ENCODE peak calls at places on chromosomes 11 and 22, in nine cellular contexts. C is A549; U is body of pancreas; G is Panc1; D is heart left ventricle; P is H9; I is dorsolateral prefrontal cortex; J is small intestine; K is CD8-positive, alpha-beta T cell. Y is an unnamed sample.

GRCh38 chr11:33933607-33934006 is 41.7 kb upstream of the LMO2 start:
- DNase-seq in C (no peak), P (no peak), K (no peak), I (no peak), G (no peak), D (no peak), U (peak), J (no peak), Y (no peak)

GRCh38 chr22:48488149-48488551 is 1339.5 kb downstream of the BRD1 start:
- DNase-seq in G (no peak), J (no peak), K (no peak), P (peak), U (no peak), D (no peak), I (no peak), C (no peak), Y (no peak)

GRCh38 chr11:67418476-67419281 is 3.2 kb downstream of the CARNS1 start:
- DNase-seq in J (no peak), I (no peak), G (no peak), P (no peak), U (peak), C (no peak), D (peak), K (peak), Y (no peak)

GRCh38 chr22:24592846-24593809 is at the start of gene LRRC75B:
- DNase-seq in U (peak), J (peak), D (peak), I (peak), P (peak), G (no peak), C (peak), K (no peak), Y (peak)

GRCh38 chr11:47257178-47257517 is 648 bp upstream of the NR1H3 start:
- DNase-seq in J (no peak), K (no peak), G (no peak), P (no peak), C (no peak), I (no peak), D (no peak), U (no peak), Y (no peak)

GRCh38 chr11:79043726-79044125 is 397.1 kb downstream of the TENM4 start:
- DNase-seq in U (no peak), K (no peak), C (no peak), G (no peak), D (no peak), I (no peak), J (no peak), P (no peak), Y (no peak)

GRCh38 chr11:59756845-59757244 is 1.7 kb downstream of the STX3 start:
- DNase-seq in P (peak), G (no peak), I (no peak), C (peak), J (peak), K (no peak), D (no peak), U (peak), Y (no peak)

GRCh38 chr11:126824035-126824607 is 176.4 kb downstream of the KIRREL3 start:
- DNase-seq in C (no peak), G (no peak), I (no peak), J (no peak), P (peak), U (no peak), K (no peak), D (no peak), Y (no peak)

GRCh38 chr11:111441443-111441842 is 62.4 kb upstream of the POU2AF1 start:
- DNase-seq in K (no peak), P (no peak), U (no peak), G (no peak), C (no peak), J (no peak), D (no peak), I (no peak), Y (no peak)

GRCh38 chr11:69209038-69209350 is 53.3 kb downstream of the SMIM38 start:
- DNase-seq in C (no peak), D (no peak), U (peak), K (no peak), P (no peak), J (no peak), I (no peak), G (no peak), Y (no peak)

GRCh38 chr11:2389344-2390026 is 11.1 kb upstream of the TSSC4 start:
- DNase-seq in K (peak), G (no peak), U (no peak), I (no peak), C (no peak), D (no peak), P (no peak), J (no peak), Y (no peak)

GRCh38 chr11:67400251-67400941 is 1.3 kb downstream of the PPP1CA start:
- DNase-seq in J (peak), P (no peak), K (no peak), G (no peak), U (no peak), I (no peak), D (no peak), C (no peak), Y (no peak)

GRCh38 chr22:20972014-20972797 is 5.2 kb downstream of the AIFM3 start:
- DNase-seq in C (no peak), U (no peak), D (no peak), I (no peak), G (no peak), J (no peak), K (no peak), P (no peak), Y (no peak)

GRCh38 chr11:130642994-130643393 is 194.5 kb downstream of the ADAMTS15 start:
- DNase-seq in P (no peak), I (no peak), J (no peak), K (no peak), C (no peak), D (no peak), U (no peak), G (no peak), Y (no peak)

GRCh38 chr11:130647371-130647770 is 198.9 kb downstream of the ADAMTS15 start:
- DNase-seq in J (no peak), G (no peak), D (no peak), C (no peak), U (no peak), I (no peak), K (no peak), P (no peak), Y (no peak)

GRCh38 chr11:130644187-130644586 is 195.7 kb downstream of the ADAMTS15 start:
- DNase-seq in D (no peak), U (no peak), C (no peak), G (no peak), I (no peak), J (peak), K (no peak), P (peak), Y (no peak)

GRCh38 chr11:130646881-130647280 is 198.4 kb downstream of the ADAMTS15 start:
- DNase-seq in I (no peak), J (no peak), U (no peak), C (no peak), P (no peak), K (no peak), D (no peak), G (no peak), Y (no peak)

DNA sequence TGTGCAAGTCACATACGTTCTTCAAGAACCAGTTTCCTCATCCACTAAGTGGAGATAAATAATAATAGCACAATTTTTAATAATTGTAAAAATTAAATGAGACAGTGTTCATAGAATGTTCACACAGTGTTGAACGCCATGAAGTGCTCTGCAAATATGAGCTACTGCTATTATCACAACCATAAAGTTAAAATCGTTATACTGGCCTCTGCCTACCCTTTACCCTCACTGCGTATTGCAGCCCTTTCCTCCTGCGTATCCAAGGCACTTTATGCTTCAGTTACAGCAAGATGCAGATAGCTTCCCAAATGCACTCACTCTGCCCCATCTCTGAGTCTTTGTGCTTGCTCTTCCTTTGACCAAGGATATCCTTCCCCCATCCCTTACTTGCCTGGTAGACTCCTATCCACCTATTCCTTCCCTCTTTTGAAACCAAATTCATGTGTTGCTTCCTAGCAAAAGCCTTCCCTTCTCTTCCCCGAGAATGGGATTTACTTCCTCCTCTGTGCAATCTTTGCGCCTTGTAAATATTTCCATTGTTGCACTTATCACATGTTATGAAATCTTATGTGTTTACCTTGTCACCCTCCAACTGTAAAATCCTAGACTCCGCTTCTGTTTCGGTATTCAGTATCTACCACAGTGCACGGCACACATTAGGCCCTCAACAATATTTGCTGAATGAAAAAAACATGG is 196.9 kb downstream of the ADAMTS15 start:
- DNase-seq in D (no peak), K (no peak), I (no peak), P (no peak), J (peak), C (no peak), U (no peak), G (no peak), Y (no peak)
- H3K27ac ChIP-seq in D (no peak), K (no peak), I (no peak), P (no peak), J (peak), C (no peak), U (no peak), G (peak), Y (peak)

DNA sequence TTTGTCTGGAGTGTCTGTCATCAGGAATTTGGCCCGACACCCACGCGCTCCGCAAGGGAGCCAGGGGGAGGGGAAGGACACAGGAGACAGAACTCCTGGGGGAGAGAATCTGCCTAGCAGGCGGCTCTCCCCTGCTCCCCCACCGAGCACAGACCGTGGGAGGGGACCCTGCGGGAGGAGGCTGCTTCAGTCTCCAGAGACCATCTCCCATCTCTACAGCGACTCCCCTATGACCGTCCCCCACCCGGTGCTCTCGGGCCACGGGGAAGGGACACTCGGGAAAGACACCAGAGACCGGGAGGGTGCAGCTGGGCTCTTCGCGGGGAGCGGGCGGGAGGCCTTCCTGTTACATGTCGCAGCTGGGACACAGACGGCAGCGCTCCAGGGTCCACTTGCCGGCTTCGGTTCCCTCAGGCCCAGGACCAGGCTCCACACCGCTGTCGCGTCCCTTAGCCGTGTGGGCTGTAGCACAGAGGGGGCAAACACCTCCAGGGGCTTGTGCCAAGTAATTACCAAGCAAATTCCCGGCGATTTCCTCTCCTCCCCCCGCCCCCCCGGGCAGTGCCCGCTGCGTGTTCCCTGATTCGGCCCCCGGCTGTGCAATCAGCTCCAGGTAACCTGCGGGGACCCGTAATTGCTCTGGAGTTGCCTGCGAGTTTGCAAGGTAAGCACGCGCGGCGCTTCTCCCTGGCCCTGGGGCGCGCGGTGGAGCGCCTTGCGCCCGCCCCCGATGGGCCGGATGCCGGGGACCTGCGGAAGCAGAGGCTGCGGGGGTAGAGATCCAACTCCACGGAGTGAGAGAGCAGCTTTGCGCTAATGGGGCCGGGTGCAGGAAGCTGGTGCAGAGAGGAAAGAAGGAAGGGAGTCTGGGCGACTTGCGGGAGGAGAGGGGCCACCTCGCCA is 155.1 kb upstream of the CADM1 start:
- DNase-seq in U (no peak), C (no peak), P (peak), G (no peak), I (no peak), K (no peak), D (peak), J (peak), Y (no peak)
- H3K27ac ChIP-seq in U (no peak), C (no peak), P (no peak), G (no peak), I (no peak), K (no peak), D (no peak), J (no peak), Y (no peak)

GRCh38 chr11:9639985-9640384 is 23.9 kb upstream of the SWAP70 start:
- DNase-seq in K (no peak), G (no peak), J (peak), I (no peak), C (no peak), D (no peak), U (no peak), P (no peak), Y (no peak)

GRCh38 chr11:9639099-9639498 is 24.8 kb upstream of the SWAP70 start:
- DNase-seq in P (no peak), J (peak), I (no peak), G (no peak), D (peak), C (no peak), U (peak), K (no peak), Y (peak)

GRCh38 chr11:9646324-9646723 is 17.6 kb upstream of the SWAP70 start:
- DNase-seq in K (no peak), I (no peak), P (no peak), J (no peak), U (no peak), D (no peak), G (no peak), C (no peak), Y (no peak)

GRCh38 chr11:9642894-9643293 is 21.0 kb upstream of the SWAP70 start:
- DNase-seq in C (no peak), J (no peak), K (no peak), U (no peak), P (no peak), G (no peak), D (no peak), I (no peak), Y (peak)

DNA sequence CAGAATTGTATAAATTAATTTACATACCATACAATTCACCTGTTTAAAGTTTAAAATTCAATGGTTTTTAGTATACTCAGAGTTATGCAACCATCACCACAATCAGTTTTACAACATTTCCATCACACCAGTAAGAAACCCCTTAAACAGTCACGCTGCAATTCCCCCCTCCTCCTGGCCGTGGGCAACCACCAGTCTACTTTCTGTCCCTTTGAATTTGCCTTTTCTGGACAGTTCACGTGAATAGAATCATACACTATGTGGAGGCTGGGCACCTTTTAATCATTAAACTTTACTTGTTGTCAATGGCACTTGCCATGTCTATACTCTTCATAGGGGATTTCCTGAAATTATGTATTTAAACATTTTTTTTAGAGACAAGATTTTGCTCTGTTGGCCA is 20.1 kb upstream of the SWAP70 start:
- DNase-seq in I (no peak), D (no peak), J (no peak), C (no peak), P (no peak), U (no peak), G (no peak), K (no peak), Y (no peak)
- H3K27ac ChIP-seq in I (no peak), D (no peak), J (no peak), C (no peak), P (no peak), U (no peak), G (no peak), K (no peak), Y (no peak)

GRCh38 chr22:35381424-35381772 is 502 bp downstream of the HMOX1 start:
- DNase-seq in D (no peak), J (no peak), P (no peak), U (no peak), G (no peak), C (no peak), K (no peak), I (no peak), Y (no peak)
- H3K27ac ChIP-seq in D (peak), J (peak), P (no peak), U (no peak), G (peak), C (peak), K (no peak), I (no peak), Y (peak)

GRCh38 chr11:97979741-97980140 is 1041.0 kb upstream of the CNTN5 start:
- DNase-seq in P (no peak), C (no peak), K (no peak), J (no peak), I (no peak), U (no peak), G (no peak), D (no peak), Y (no peak)

GRCh38 chr11:97973352-97973857 is 1047.3 kb upstream of the CNTN5 start:
- DNase-seq in U (no peak), G (no peak), J (no peak), I (no peak), D (no peak), P (no peak), K (no peak), C (no peak), Y (no peak)

GRCh38 chr11:97982512-97982911 is 1038.2 kb upstream of the CNTN5 start:
- DNase-seq in I (no peak), G (no peak), D (no peak), K (no peak), C (no peak), J (no peak), U (no peak), P (no peak), Y (no peak)

GRCh38 chr11:97974798-97975498 is 1045.8 kb upstream of the CNTN5 start:
- DNase-seq in D (no peak), G (no peak), U (no peak), C (no peak), K (no peak), I (no peak), J (no peak), P (no peak), Y (no peak)

DNA sequence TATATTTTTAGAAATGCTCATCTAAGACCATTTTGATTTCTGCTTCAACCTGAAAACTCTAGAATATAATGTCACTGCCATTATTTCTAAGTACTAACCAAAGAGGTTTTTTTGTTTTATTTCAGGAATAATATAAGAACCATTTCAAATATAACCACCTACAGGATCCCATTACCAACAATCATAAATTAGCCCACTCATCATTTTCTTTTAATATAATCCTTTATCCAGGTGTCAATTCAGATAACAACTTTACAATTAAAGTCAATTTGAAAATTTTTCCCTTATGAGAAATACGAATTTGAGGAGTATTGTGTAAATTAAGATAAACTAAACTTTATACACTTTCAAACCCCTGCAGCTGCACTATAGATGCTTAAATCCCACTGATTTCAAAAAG is 1043.0 kb upstream of the CNTN5 start:
- DNase-seq in G (no peak), C (no peak), P (no peak), U (no peak), K (no peak), J (no peak), I (no peak), D (no peak), Y (no peak)
- H3K27ac ChIP-seq in G (no peak), C (no peak), P (no peak), U (no peak), K (no peak), J (no peak), I (no peak), D (no peak), Y (no peak)

DNA sequence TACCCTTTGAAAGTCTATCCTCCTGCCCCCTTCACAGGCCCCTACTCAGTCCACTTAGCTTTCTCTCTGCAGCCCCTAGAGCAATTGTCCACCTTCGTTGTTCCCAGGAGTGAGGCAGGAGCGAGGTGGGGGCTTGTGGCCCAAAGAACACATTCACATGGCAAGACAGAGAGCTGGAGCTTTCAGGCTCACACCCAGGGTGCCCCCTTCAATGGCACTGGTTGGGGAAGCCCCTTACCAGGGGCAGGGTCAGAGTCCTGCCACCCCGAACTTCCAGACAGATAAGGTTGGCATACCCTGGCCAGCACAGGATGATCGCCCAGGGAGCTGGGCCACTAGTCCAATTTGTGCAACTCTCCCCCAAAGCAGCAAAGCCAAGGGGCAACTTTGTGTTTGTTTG is 6.2 kb upstream of the SLC5A4 start:
- DNase-seq in U (no peak), D (no peak), C (no peak), I (no peak), J (no peak), K (no peak), P (no peak), G (no peak), Y (no peak)
- H3K27ac ChIP-seq in U (no peak), D (no peak), C (no peak), I (no peak), J (no peak), K (no peak), P (no peak), G (no peak), Y (no peak)

DNA sequence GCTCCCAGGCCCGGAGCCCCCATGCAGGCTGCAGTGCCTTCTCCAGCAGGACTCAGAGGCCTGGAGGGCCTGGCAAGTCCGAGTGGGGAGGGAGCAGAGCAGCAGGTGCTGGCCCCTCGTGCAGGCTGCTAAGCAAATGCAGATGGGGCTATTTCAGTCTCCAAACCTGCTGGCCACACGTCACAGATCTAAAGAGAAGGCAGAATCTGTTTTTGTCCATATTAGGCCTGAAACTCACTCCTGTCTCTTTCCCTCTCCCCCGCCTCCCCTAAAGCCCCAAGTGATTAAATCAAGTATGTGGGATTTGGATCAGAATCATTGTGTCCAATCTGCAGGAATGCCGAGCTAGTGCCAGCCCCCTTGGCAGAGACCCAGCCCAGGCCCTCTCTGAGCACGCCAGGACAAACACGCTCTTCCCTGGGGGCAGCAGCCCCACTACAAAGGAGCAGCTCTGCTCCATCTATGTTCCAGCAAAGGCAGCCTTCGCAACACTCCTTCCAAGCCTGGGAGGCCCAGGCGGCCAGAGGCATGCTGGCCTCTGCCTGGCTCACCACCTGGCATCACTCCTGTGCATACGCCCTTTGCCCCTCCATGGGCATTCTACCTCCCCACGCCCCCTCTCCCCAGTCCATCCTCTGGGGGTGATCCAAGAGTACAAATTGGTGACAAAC is 26.5 kb downstream of the RPL27A start:
- DNase-seq in D (peak), G (no peak), J (no peak), P (peak), K (no peak), U (peak), I (peak), C (no peak), Y (peak)
- H3K27ac ChIP-seq in D (peak), G (no peak), J (peak), P (no peak), K (no peak), U (peak), I (peak), C (no peak), Y (peak)

GRCh38 chr22:23036684-23037428 is 33.5 kb upstream of the GNAZ start:
- DNase-seq in U (no peak), K (no peak), D (no peak), G (no peak), I (no peak), P (no peak), C (no peak), J (peak), Y (no peak)
- H3K27ac ChIP-seq in U (no peak), K (no peak), D (no peak), G (no peak), I (no peak), P (no peak), C (no peak), J (no peak), Y (no peak)